ENCODE peak calls at places on chromosomes 4 and X, in nine cellular contexts. One of them, this sample, is unnamed. For H3K4me1, the result is how much of the 10 kb centered on the place peaks cover.

GRCh38 chr4:1578968-1579833 is 104.9 kb downstream of the FAM53A start:
- DNase-seq in kidney: peak
- DNase-seq in hepatocyte: peak
- DNase-seq in heart left ventricle: peak
- DNase-seq in psoas muscle: peak
- DNase-seq in cardiac muscle cell: peak
- DNase-seq in OCI-LY7: peak
- DNase-seq in tibial nerve: peak
- DNase-seq in mucosa of descending colon: peak
- DNase-seq in this sample: peak

GRCh38 chrX:40694833-40695232 is 40.5 kb downstream of the MED14 start:
- DNase-seq in hepatocyte: no peak
- DNase-seq in psoas muscle: no peak
- DNase-seq in cardiac muscle cell: peak
- DNase-seq in heart left ventricle: no peak
- DNase-seq in mucosa of descending colon: no peak
- DNase-seq in kidney: no peak
- DNase-seq in tibial nerve: no peak
- DNase-seq in OCI-LY7: no peak
- DNase-seq in this sample: no peak

GRCh38 chr4:26490111-26490979 is at the start of gene CCKAR:
- DNase-seq in cardiac muscle cell: no peak
- DNase-seq in heart left ventricle: no peak
- DNase-seq in hepatocyte: no peak
- DNase-seq in kidney: no peak
- DNase-seq in mucosa of descending colon: no peak
- DNase-seq in tibial nerve: no peak
- DNase-seq in psoas muscle: no peak
- DNase-seq in OCI-LY7: no peak
- DNase-seq in this sample: no peak

GRCh38 chr4:41693629-41694028 is 54.9 kb downstream of the PHOX2B start:
- DNase-seq in kidney: no peak
- DNase-seq in cardiac muscle cell: peak
- DNase-seq in heart left ventricle: no peak
- DNase-seq in OCI-LY7: peak
- DNase-seq in psoas muscle: no peak
- DNase-seq in mucosa of descending colon: no peak
- DNase-seq in tibial nerve: no peak
- DNase-seq in hepatocyte: peak
- DNase-seq in this sample: no peak

GRCh38 chrX:155068165-155068564 is 2.8 kb downstream of the CMC4 start:
- DNase-seq in cardiac muscle cell: peak
- DNase-seq in OCI-LY7: no peak
- DNase-seq in kidney: peak
- DNase-seq in heart left ventricle: no peak
- DNase-seq in psoas muscle: no peak
- DNase-seq in hepatocyte: no peak
- DNase-seq in mucosa of descending colon: no peak
- DNase-seq in tibial nerve: no peak
- DNase-seq in this sample: no peak

GRCh38 chrX:499870-500364 is 113.2 kb upstream of the PPP2R3B start:
- DNase-seq in heart left ventricle: no peak
- DNase-seq in cardiac muscle cell: no peak
- DNase-seq in tibial nerve: no peak
- DNase-seq in kidney: no peak
- DNase-seq in psoas muscle: no peak
- DNase-seq in OCI-LY7: no peak
- DNase-seq in mucosa of descending colon: no peak
- DNase-seq in hepatocyte: no peak
- DNase-seq in this sample: no peak

GRCh38 chrX:11445540-11445939 is 152.3 kb downstream of the AMELX start:
- DNase-seq in mucosa of descending colon: no peak
- DNase-seq in heart left ventricle: no peak
- DNase-seq in kidney: no peak
- DNase-seq in hepatocyte: no peak
- DNase-seq in psoas muscle: no peak
- DNase-seq in OCI-LY7: peak
- DNase-seq in cardiac muscle cell: no peak
- DNase-seq in tibial nerve: no peak
- DNase-seq in this sample: no peak

GRCh38 chrX:42759881-42760280 is 18.1 kb downstream of the PPP1R2C start:
- DNase-seq in psoas muscle: no peak
- DNase-seq in kidney: no peak
- DNase-seq in hepatocyte: no peak
- DNase-seq in mucosa of descending colon: no peak
- DNase-seq in heart left ventricle: no peak
- DNase-seq in OCI-LY7: no peak
- DNase-seq in cardiac muscle cell: no peak
- DNase-seq in tibial nerve: no peak
- DNase-seq in this sample: no peak

GRCh38 chr4:24594887-24595286 is 10.5 kb upstream of the DHX15 start:
- DNase-seq in kidney: no peak
- DNase-seq in hepatocyte: peak
- DNase-seq in tibial nerve: no peak
- DNase-seq in psoas muscle: no peak
- DNase-seq in mucosa of descending colon: no peak
- DNase-seq in heart left ventricle: no peak
- DNase-seq in cardiac muscle cell: peak
- DNase-seq in OCI-LY7: no peak
- DNase-seq in this sample: no peak

GRCh38 chr4:142366821-142367220 is 479.3 kb downstream of the INPP4B start:
- DNase-seq in heart left ventricle: no peak
- DNase-seq in hepatocyte: no peak
- DNase-seq in kidney: no peak
- DNase-seq in OCI-LY7: no peak
- DNase-seq in cardiac muscle cell: no peak
- DNase-seq in psoas muscle: no peak
- DNase-seq in tibial nerve: no peak
- DNase-seq in mucosa of descending colon: no peak
- DNase-seq in this sample: no peak

GRCh38 chr4:151276787-151277557 is at the start of gene PRSS48:
- DNase-seq in mucosa of descending colon: no peak
- DNase-seq in hepatocyte: peak
- DNase-seq in OCI-LY7: peak
- DNase-seq in tibial nerve: no peak
- DNase-seq in cardiac muscle cell: peak
- DNase-seq in psoas muscle: peak
- DNase-seq in kidney: peak
- DNase-seq in heart left ventricle: peak
- DNase-seq in this sample: peak

GRCh38 chr4:152264106-152264505 is 271.8 kb downstream of the FBXW7 start:
- DNase-seq in hepatocyte: no peak
- DNase-seq in kidney: no peak
- DNase-seq in cardiac muscle cell: no peak
- DNase-seq in OCI-LY7: no peak
- DNase-seq in heart left ventricle: no peak
- DNase-seq in psoas muscle: no peak
- DNase-seq in mucosa of descending colon: no peak
- DNase-seq in tibial nerve: no peak
- DNase-seq in this sample: no peak

GRCh38 chrX:40008841-40009461 is 88.8 kb downstream of the BCOR start:
- DNase-seq in hepatocyte: peak
- DNase-seq in tibial nerve: no peak
- DNase-seq in OCI-LY7: no peak
- DNase-seq in mucosa of descending colon: peak
- DNase-seq in heart left ventricle: peak
- DNase-seq in psoas muscle: peak
- DNase-seq in kidney: peak
- DNase-seq in cardiac muscle cell: peak
- DNase-seq in this sample: peak

GRCh38 chr4:109091754-109092409 is 210.6 kb downstream of the COL25A1 start:
- DNase-seq in tibial nerve: no peak
- DNase-seq in kidney: no peak
- DNase-seq in heart left ventricle: no peak
- DNase-seq in cardiac muscle cell: no peak
- DNase-seq in psoas muscle: no peak
- DNase-seq in hepatocyte: no peak
- DNase-seq in OCI-LY7: no peak
- DNase-seq in mucosa of descending colon: no peak
- DNase-seq in this sample: no peak

GRCh38 chr4:128481752-128482480 is 194.3 kb upstream of the PGRMC2 start:
- DNase-seq in OCI-LY7: no peak
- DNase-seq in mucosa of descending colon: no peak
- DNase-seq in psoas muscle: no peak
- DNase-seq in tibial nerve: no peak
- DNase-seq in hepatocyte: no peak
- DNase-seq in kidney: no peak
- DNase-seq in cardiac muscle cell: no peak
- DNase-seq in heart left ventricle: no peak
- DNase-seq in this sample: no peak

GRCh38 chrX:93422693-93423092 is 250.7 kb downstream of the NAP1L3 start:
- DNase-seq in OCI-LY7: peak
- DNase-seq in kidney: no peak
- DNase-seq in mucosa of descending colon: no peak
- DNase-seq in cardiac muscle cell: peak
- DNase-seq in hepatocyte: peak
- DNase-seq in psoas muscle: no peak
- DNase-seq in tibial nerve: no peak
- DNase-seq in heart left ventricle: no peak
- DNase-seq in this sample: no peak

GRCh38 chr4:127400736-127401346 is 231.9 kb upstream of the INTU start:
- DNase-seq in heart left ventricle: peak
- DNase-seq in mucosa of descending colon: no peak
- DNase-seq in kidney: no peak
- DNase-seq in tibial nerve: peak
- DNase-seq in hepatocyte: peak
- DNase-seq in psoas muscle: peak
- DNase-seq in cardiac muscle cell: peak
- DNase-seq in OCI-LY7: peak
- DNase-seq in this sample: peak

GRCh38 chr4:76226418-76226817 is 12.8 kb upstream of the SCARB2 start:
- DNase-seq in hepatocyte: no peak
- DNase-seq in kidney: no peak
- DNase-seq in heart left ventricle: no peak
- DNase-seq in mucosa of descending colon: no peak
- DNase-seq in OCI-LY7: no peak
- DNase-seq in psoas muscle: no peak
- DNase-seq in cardiac muscle cell: no peak
- DNase-seq in tibial nerve: no peak
- DNase-seq in this sample: no peak

GRCh38 chr4:122091397-122091796 is 60.7 kb upstream of the BLTP1 start:
- DNase-seq in hepatocyte: no peak
- DNase-seq in OCI-LY7: no peak
- DNase-seq in psoas muscle: no peak
- DNase-seq in tibial nerve: no peak
- DNase-seq in kidney: no peak
- DNase-seq in mucosa of descending colon: no peak
- DNase-seq in cardiac muscle cell: no peak
- DNase-seq in heart left ventricle: no peak
- DNase-seq in this sample: no peak

GRCh38 chr4:48033825-48034413 is 17.3 kb downstream of the NIPAL1 start:
- DNase-seq in kidney: no peak
- DNase-seq in heart left ventricle: no peak
- DNase-seq in mucosa of descending colon: no peak
- DNase-seq in hepatocyte: peak
- DNase-seq in cardiac muscle cell: peak
- DNase-seq in psoas muscle: no peak
- DNase-seq in OCI-LY7: peak
- DNase-seq in tibial nerve: no peak
- DNase-seq in this sample: no peak

DNA sequence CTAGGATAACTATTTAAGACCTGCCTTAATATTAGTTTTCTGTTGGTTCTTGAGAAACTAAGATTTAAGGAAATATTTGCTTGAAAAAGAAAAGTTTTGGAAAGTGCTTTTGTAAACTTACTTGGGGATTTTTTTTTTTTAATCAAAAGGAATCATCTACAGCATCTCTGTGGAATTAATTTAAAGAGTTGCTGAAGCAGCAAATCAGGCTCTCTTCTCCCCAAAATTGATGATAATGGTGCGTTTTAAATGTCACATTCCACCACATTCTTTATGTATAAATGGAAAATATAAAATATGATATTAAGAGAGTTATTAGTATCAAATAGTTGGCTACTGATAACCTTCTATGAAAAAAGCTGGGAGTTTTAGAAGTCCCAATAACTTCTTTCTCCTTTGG is 4.2 kb downstream of the KLF3 start:
- DNase-seq in psoas muscle: no peak
- DNase-seq in heart left ventricle: no peak
- DNase-seq in OCI-LY7: no peak
- DNase-seq in hepatocyte: no peak
- DNase-seq in kidney: no peak
- DNase-seq in mucosa of descending colon: no peak
- DNase-seq in tibial nerve: no peak
- DNase-seq in cardiac muscle cell: no peak
- DNase-seq in this sample: no peak
- H3K4me1 ChIP-seq in psoas muscle: half or more
- H3K4me1 ChIP-seq in heart left ventricle: under half
- H3K4me1 ChIP-seq in OCI-LY7: under half
- H3K4me1 ChIP-seq in hepatocyte: half or more
- H3K4me1 ChIP-seq in kidney: half or more
- H3K4me1 ChIP-seq in mucosa of descending colon: half or more
- H3K4me1 ChIP-seq in tibial nerve: half or more
- H3K4me1 ChIP-seq in cardiac muscle cell: half or more
- H3K4me1 ChIP-seq in this sample: half or more

GRCh38 chr4:73701116-73701515 is 39.3 kb upstream of the CXCL8 start:
- DNase-seq in kidney: no peak
- DNase-seq in tibial nerve: no peak
- DNase-seq in hepatocyte: no peak
- DNase-seq in OCI-LY7: no peak
- DNase-seq in mucosa of descending colon: no peak
- DNase-seq in cardiac muscle cell: peak
- DNase-seq in heart left ventricle: no peak
- DNase-seq in psoas muscle: no peak
- DNase-seq in this sample: no peak
- H3K4me1 ChIP-seq in kidney: under half
- H3K4me1 ChIP-seq in tibial nerve: under half
- H3K4me1 ChIP-seq in hepatocyte: under half
- H3K4me1 ChIP-seq in OCI-LY7: under half
- H3K4me1 ChIP-seq in mucosa of descending colon: under half
- H3K4me1 ChIP-seq in cardiac muscle cell: under half
- H3K4me1 ChIP-seq in heart left ventricle: under half
- H3K4me1 ChIP-seq in psoas muscle: under half
- H3K4me1 ChIP-seq in this sample: under half

GRCh38 chr4:173506780-173507211 is 23.2 kb downstream of the HAND2 start:
- DNase-seq in OCI-LY7: no peak
- DNase-seq in psoas muscle: no peak
- DNase-seq in heart left ventricle: peak
- DNase-seq in cardiac muscle cell: no peak
- DNase-seq in mucosa of descending colon: no peak
- DNase-seq in kidney: no peak
- DNase-seq in tibial nerve: no peak
- DNase-seq in hepatocyte: no peak
- DNase-seq in this sample: peak
- H3K4me1 ChIP-seq in OCI-LY7: under half
- H3K4me1 ChIP-seq in psoas muscle: under half
- H3K4me1 ChIP-seq in heart left ventricle: under half
- H3K4me1 ChIP-seq in cardiac muscle cell: under half
- H3K4me1 ChIP-seq in mucosa of descending colon: under half
- H3K4me1 ChIP-seq in kidney: under half
- H3K4me1 ChIP-seq in tibial nerve: under half
- H3K4me1 ChIP-seq in hepatocyte: under half
- H3K4me1 ChIP-seq in this sample: under half

GRCh38 chr4:8258813-8259212 is 10.7 kb upstream of the HTRA3 start:
- DNase-seq in heart left ventricle: no peak
- DNase-seq in mucosa of descending colon: no peak
- DNase-seq in tibial nerve: no peak
- DNase-seq in hepatocyte: no peak
- DNase-seq in OCI-LY7: no peak
- DNase-seq in cardiac muscle cell: no peak
- DNase-seq in kidney: no peak
- DNase-seq in psoas muscle: no peak
- DNase-seq in this sample: no peak
- H3K4me1 ChIP-seq in heart left ventricle: under half
- H3K4me1 ChIP-seq in mucosa of descending colon: under half
- H3K4me1 ChIP-seq in tibial nerve: under half
- H3K4me1 ChIP-seq in hepatocyte: under half
- H3K4me1 ChIP-seq in OCI-LY7: under half
- H3K4me1 ChIP-seq in cardiac muscle cell: under half
- H3K4me1 ChIP-seq in kidney: under half
- H3K4me1 ChIP-seq in psoas muscle: under half
- H3K4me1 ChIP-seq in this sample: under half

This sample was measured in left ventricle myocardium inferior.